ENCODE peak calls at places on chromosome 1, in ten cellular contexts. B, S, C, K, L, D, H, P, I and A are unnamed samples.

GRCh38 chr1:97412737-97413136 is 508.1 kb downstream of the DPYD start:
- DNase-seq in I (no peak), C (no peak), P (no peak), S (no peak), K (no peak), L (no peak), H (no peak), D (no peak), B (no peak), A (no peak)

GRCh38 chr1:72000809-72001208 is 281.5 kb downstream of the NEGR1 start:
- DNase-seq in S (no peak), H (no peak), C (no peak), P (peak; percentile 4), B (no peak), L (peak; percentile 59), D (no peak), K (peak; percentile 99), I (peak; percentile 4), A (no peak)

GRCh38 chr1:42456754-42457089 is 379 bp downstream of the PPCS start:
- DNase-seq in P (peak; percentile 62), H (peak; percentile 53), K (peak; percentile 57), C (peak; percentile 56), L (peak; percentile 30), D (peak; percentile 44), I (peak; percentile 71), S (peak; percentile 22), B (peak; percentile 73), A (peak; percentile 63)

GRCh38 chr1:231233735-231234417 is 7.1 kb upstream of the GNPAT start:
- DNase-seq in I (no peak), S (no peak), H (no peak), B (no peak), L (no peak), C (no peak), P (no peak), D (no peak), K (no peak), A (no peak)

GRCh38 chr1:83671586-83671985 is 327.3 kb downstream of the TTLL7 start:
- DNase-seq in H (no peak), I (no peak), K (no peak), P (no peak), L (no peak), D (no peak), B (no peak), S (no peak), C (no peak), A (no peak)

GRCh38 chr1:170617595-170618215 is 46.2 kb upstream of the PRRX1 start:
- DNase-seq in B (no peak), H (no peak), I (no peak), L (no peak), D (no peak), S (no peak), K (no peak), P (no peak), C (no peak), A (no peak)

GRCh38 chr1:234528073-234528865 is 49.3 kb upstream of the TARBP1 start:
- DNase-seq in P (no peak), H (no peak), B (no peak), S (no peak), C (no peak), K (peak; percentile 34), L (no peak), I (no peak), D (no peak), A (no peak)

GRCh38 chr1:51843948-51844347 is 34.6 kb downstream of the NRDC start:
- DNase-seq in P (peak; percentile 33), B (no peak), I (no peak), K (no peak), D (no peak), L (no peak), C (no peak), S (no peak), H (no peak), A (no peak)

GRCh38 chr1:247294282-247294681 is 37.4 kb downstream of the ZNF496 start:
- DNase-seq in P (no peak), I (no peak), L (no peak), B (peak; percentile 76), S (peak; percentile 13), D (no peak), H (no peak), C (no peak), K (no peak), A (peak; percentile 85)

GRCh38 chr1:157969693-157970485 is 23.6 kb upstream of the KIRREL1 start:
- DNase-seq in B (peak; percentile 83), K (no peak), P (peak; percentile 71), H (peak; percentile 60), C (no peak), S (peak; percentile 83), L (no peak), D (no peak), I (peak; percentile 93), A (peak; percentile 69)

GRCh38 chr1:38541223-38541622 is 318.3 kb downstream of the RRAGC start:
- DNase-seq in L (no peak), S (no peak), I (no peak), H (no peak), P (no peak), B (no peak), K (no peak), C (no peak), D (no peak), A (no peak)

GRCh38 chr1:242828199-242828598 is 303.7 kb upstream of the PLD5 start:
- DNase-seq in C (no peak), L (no peak), K (peak; percentile 26), B (no peak), D (no peak), S (no peak), P (no peak), I (no peak), H (no peak), A (no peak)